ENCODE peak calls at places on chromosomes 11 and 22, in five cellular contexts. L, E, Q, N and D are unnamed samples.

GRCh38 chr22:45159652-45160462 is 3.9 kb upstream of the NUP50 start:
- DNase-seq in L (no peak), E (no peak), Q (peak; percentile 52), N (peak; percentile 66), D (no peak)

GRCh38 chr22:39252461-39253391 is 7.9 kb upstream of the PDGFB start:
- DNase-seq in L (peak; percentile 47), E (no peak), Q (no peak), N (no peak), D (no peak)

GRCh38 chr11:43992834-43993637 is 50.6 kb downstream of the C11orf96 start:
- DNase-seq in L (no peak), E (no peak), Q (no peak), N (peak; percentile 30), D (no peak)

GRCh38 chr11:12704049-12704448 is 29.8 kb downstream of the TEAD1 start:
- DNase-seq in L (no peak), E (no peak), Q (no peak), N (no peak), D (no peak)

GRCh38 chr11:32050256-32050655 is 40.6 kb upstream of the RCN1 start:
- DNase-seq in L (no peak), E (no peak), Q (no peak), N (no peak), D (no peak)

GRCh38 chr22:17159504-17159951 is 451 bp upstream of the HDHD5 start:
- DNase-seq in L (no peak), E (no peak), Q (peak; percentile 54), N (peak; percentile 39), D (peak; percentile 49)

GRCh38 chr11:87304350-87304749 is 266.6 kb downstream of the TMEM135 start:
- DNase-seq in L (no peak), E (no peak), Q (no peak), N (no peak), D (no peak)

GRCh38 chr11:86041975-86042378 is 26.9 kb downstream of the PICALM start:
- DNase-seq in L (no peak), E (no peak), Q (peak; percentile 56), N (peak; percentile 85), D (peak; percentile 67)

GRCh38 chr11:68424101-68424632 is 36.4 kb upstream of the PPP6R3 start:
- DNase-seq in L (no peak), E (no peak), Q (no peak), N (no peak), D (no peak)

GRCh38 chr22:39723899-39724351 is 153.4 kb downstream of the CACNA1I start:
- DNase-seq in L (no peak), E (no peak), Q (peak; percentile 85), N (no peak), D (no peak)

DNA sequence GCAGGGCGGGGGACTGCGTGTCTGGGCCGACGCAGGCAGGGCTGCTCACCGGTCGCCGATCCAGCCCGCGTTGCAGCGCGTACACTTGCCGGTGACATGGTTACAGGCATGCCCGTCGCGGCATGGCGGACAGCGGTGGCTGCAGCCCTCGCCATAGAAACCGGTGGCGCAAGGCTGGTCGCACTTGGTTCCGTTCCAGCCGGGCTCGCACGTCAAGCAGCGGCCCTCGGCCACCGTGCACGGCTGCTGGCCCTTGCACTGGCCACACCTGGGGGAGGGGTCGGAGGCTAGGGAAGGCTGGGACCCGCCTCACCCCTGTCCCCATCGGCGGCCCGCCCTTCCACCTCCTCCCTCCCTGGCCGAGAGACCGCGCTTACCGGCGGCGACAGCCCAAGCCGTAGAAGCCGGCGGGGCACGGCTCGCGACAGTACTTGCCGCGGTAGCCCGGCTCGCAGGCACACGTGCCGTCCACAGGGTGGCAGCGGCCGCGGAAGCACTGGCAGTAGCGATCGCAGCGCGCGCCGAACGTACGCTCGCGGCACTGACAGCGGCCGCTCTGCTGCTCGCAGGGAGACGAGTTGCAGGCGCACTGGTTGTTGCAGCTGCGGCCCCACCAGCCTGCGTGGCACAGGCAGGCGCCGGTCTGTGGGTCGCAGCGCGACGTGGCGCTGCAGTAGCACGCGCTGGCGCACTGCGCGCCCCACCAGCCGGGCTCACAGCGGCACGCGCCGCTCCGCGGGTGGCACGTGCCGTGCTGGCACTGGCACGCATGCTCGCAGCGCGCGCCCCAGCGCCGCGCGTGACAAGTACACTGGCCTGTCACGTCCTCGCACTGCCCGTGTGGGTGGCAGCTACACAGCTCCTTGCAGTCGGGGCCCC is 6.7 kb downstream of the SCARF2 start:
- DNase-seq in L (peak; percentile 60), E (peak; percentile 33), Q (peak; percentile 47), N (peak; percentile 54), D (peak; percentile 59)
- TF ChIP-seq CTCF in L (peak; percentile 15), E (peak; percentile 18), Q (peak; percentile 24), N (peak; percentile 27), D (peak; percentile 27)

GRCh38 chr11:95148421-95148820 is 58.8 kb downstream of the ENDOD1 start:
- DNase-seq in L (no peak), E (no peak), Q (no peak), N (no peak), D (no peak)

GRCh38 chr11:95148938-95149337 is 59.3 kb downstream of the ENDOD1 start:
- DNase-seq in L (no peak), E (no peak), Q (no peak), N (no peak), D (no peak)

GRCh38 chr11:95147364-95147905 is 57.8 kb downstream of the ENDOD1 start:
- DNase-seq in L (no peak), E (no peak), Q (peak; percentile 80), N (peak; percentile 49), D (no peak)

GRCh38 chr11:95150977-95151684 is 61.5 kb downstream of the ENDOD1 start:
- DNase-seq in L (peak; percentile 87), E (peak; percentile 83), Q (peak; percentile 94), N (peak; percentile 93), D (peak; percentile 94)

DNA sequence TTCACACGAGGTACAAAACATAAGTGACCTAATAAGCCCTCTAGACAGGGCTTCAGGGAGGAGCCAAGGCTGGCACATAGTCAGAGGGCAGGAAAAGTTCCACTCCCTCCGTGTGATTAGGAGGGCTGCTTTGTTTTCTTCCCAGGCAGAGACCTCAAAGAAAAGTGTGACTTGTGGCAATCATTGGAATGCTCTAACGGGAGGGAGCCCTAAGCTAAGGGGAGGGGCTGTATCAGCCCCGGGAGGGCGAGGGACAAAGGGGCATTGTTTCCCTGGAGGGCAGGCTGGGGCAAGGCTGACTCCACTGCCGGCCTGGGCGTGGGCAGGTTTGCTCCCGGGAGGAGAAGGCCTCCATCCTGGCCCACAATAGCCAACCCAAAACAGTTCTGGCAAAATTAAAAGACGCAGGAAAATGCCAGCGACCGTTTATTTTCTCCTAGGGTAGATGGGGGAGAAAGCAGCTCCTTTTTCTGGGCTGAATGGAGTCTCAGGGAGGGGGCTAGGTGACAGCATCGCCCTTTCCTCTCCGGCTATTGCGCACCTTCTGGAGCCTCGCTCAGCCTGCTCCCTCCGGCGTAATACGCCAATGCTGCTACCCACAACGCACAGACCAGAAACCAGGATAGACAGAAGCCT is 60.1 kb downstream of the ENDOD1 start:
- DNase-seq in L (peak; percentile 63), E (no peak), Q (peak; percentile 21), N (peak; percentile 61), D (no peak)
- H3K4me3 ChIP-seq in L (peak overlapping the region; percentile 45), E (peak overlapping the region; percentile 82), Q (peak overlapping the region; percentile 68), N (no peak overlapping the region), D (peak overlapping the region; percentile 57)

GRCh38 chr11:83140691-83141455 is 16.1 kb upstream of the PCF11 start:
- DNase-seq in L (no peak), E (no peak), Q (no peak), N (no peak), D (no peak)
- H3K4me1 ChIP-seq in L (no peaks in the 10 kb centered on the region), E (no peaks in the 10 kb centered on the region), Q (no peaks in the 10 kb centered on the region), N (no peaks in the 10 kb centered on the region), D (no peaks in the 10 kb centered on the region)

DNA sequence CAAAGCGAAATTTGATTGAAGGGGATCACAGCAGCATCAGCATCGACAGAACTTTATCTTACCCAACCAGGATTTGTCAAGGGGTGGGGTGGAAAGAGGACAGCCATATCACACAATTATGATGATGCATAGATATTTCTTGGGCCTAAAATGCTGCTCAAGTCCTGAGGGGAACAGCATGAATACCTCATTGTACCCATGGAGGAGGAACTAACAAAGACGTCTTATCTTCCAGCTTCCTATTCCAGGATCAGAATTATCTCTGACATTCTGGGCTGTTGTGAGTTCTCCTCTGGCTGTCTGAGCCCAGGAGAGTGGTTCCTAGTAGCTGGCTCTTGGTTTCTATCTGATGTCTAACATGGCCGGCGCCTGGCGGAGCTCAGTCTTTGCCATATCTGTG is 68.3 kb upstream of the TIMP3 start:
- DNase-seq in L (no peak), E (no peak), Q (no peak), N (no peak), D (no peak)
- TF ChIP-seq CTCF in L (no peak), E (no peak), Q (no peak), N (no peak), D (no peak)

GRCh38 chr11:67083786-67084366 is 27.2 kb downstream of the RHOD start:
- DNase-seq in L (no peak), E (no peak), Q (no peak), N (no peak), D (no peak)

GRCh38 chr11:67085617-67086016 is 29.0 kb downstream of the RHOD start:
- DNase-seq in L (no peak), E (no peak), Q (no peak), N (no peak), D (no peak)

GRCh38 chr11:67079065-67079464 is 22.4 kb downstream of the RHOD start:
- DNase-seq in L (no peak), E (no peak), Q (no peak), N (no peak), D (no peak)

GRCh38 chr11:67082071-67082791 is 25.6 kb downstream of the RHOD start:
- DNase-seq in L (no peak), E (no peak), Q (no peak), N (no peak), D (peak; percentile 30)
- H3K4me3 ChIP-seq in L (no peak overlapping the region), E (no peak overlapping the region), Q (no peak overlapping the region), N (no peak overlapping the region), D (no peak overlapping the region)

GRCh38 chr11:92224394-92225205 is at the start of gene FAT3:
- DNase-seq in L (no peak), E (no peak), Q (no peak), N (peak; percentile 6), D (no peak)
- H3K4me1 ChIP-seq in L (no peaks in the 10 kb centered on the region), E (no peaks in the 10 kb centered on the region), Q (no peaks in the 10 kb centered on the region), N (peaks cover 32% of the 10 kb centered on the region), D (peaks cover 22% of the 10 kb centered on the region)

GRCh38 chr22:31162015-31162765 is 2.2 kb downstream of the RNF185 start:
- DNase-seq in L (no peak), E (no peak), Q (no peak), N (peak; percentile 32), D (no peak)
- TF ChIP-seq CTCF in L (no peak), E (no peak), Q (no peak), N (no peak), D (peak; percentile 31)

GRCh38 chr11:30017467-30017895 is 651 bp upstream of the KCNA4 start:
- DNase-seq in L (no peak), E (no peak), Q (no peak), N (no peak), D (no peak)
- H3K4me3 ChIP-seq in L (peak overlapping the region; percentile 24), E (no peak overlapping the region), Q (peak overlapping the region; percentile 65), N (no peak overlapping the region), D (no peak overlapping the region)